ENCODE peak calls at places on chromosome 9, in nine cellular contexts. Y, F, O, E, J, D, X, I and Q are unnamed samples.

GRCh38 chr9:118483677-118484076 is 779.5 kb downstream of the TLR4 start:
- DNase-seq in D (no peak), Y (no peak), X (no peak), E (no peak), F (no peak), I (no peak), J (no peak), O (no peak), Q (no peak)

GRCh38 chr9:128091144-128091543 is 23.1 kb downstream of the SLC25A25 start:
- DNase-seq in O (no peak), F (peak), J (peak), I (no peak), X (no peak), D (no peak), E (no peak), Y (peak), Q (peak)

GRCh38 chr9:135418161-135418560 is 61.4 kb upstream of the PPP1R26 start:
- DNase-seq in O (no peak), E (no peak), F (no peak), J (no peak), I (no peak), X (no peak), D (no peak), Y (no peak), Q (no peak)

GRCh38 chr9:113343732-113344231 is 3.7 kb upstream of the WDR31 start:
- DNase-seq in I (peak), O (peak), J (peak), D (no peak), Y (peak), X (peak), E (peak), F (peak), Q (no peak)

GRCh38 chr9:133163559-133164208 is at the start of gene GBGT1:
- DNase-seq in Y (peak), X (peak), F (peak), J (peak), E (peak), D (peak), I (peak), O (peak), Q (peak)

GRCh38 chr9:33659915-33660314 is 135.4 kb upstream of the PRSS3 start:
- DNase-seq in X (no peak), O (peak), E (no peak), J (no peak), I (peak), F (no peak), D (no peak), Y (no peak), Q (no peak)

GRCh38 chr9:17462869-17463464 is 115.9 kb upstream of the SH3GL2 start:
- DNase-seq in J (peak), F (peak), Y (peak), D (peak), E (no peak), I (peak), X (peak), O (peak), Q (peak)

GRCh38 chr9:137550241-137550621 is at the start of gene PNPLA7:
- DNase-seq in F (peak), I (peak), O (peak), J (peak), E (peak), Y (peak), X (peak), D (peak), Q (peak)

GRCh38 chr9:133074111-133074651 is 12.4 kb downstream of the CEL start:
- DNase-seq in I (no peak), D (no peak), Y (no peak), J (peak), E (no peak), O (no peak), X (no peak), F (no peak), Q (no peak)

GRCh38 chr9:135228345-135228982 is 141.0 kb downstream of the OLFM1 start:
- DNase-seq in X (no peak), I (no peak), J (no peak), D (no peak), F (no peak), E (no peak), Y (no peak), O (no peak), Q (peak)

GRCh38 chr9:135279834-135280393 is 192.4 kb downstream of the OLFM1 start:
- DNase-seq in D (no peak), F (no peak), I (no peak), X (no peak), E (no peak), Y (no peak), O (no peak), J (no peak), Q (no peak)

GRCh38 chr9:122337561-122337939 is 33.3 kb upstream of the PTGS1 start:
- DNase-seq in F (no peak), J (no peak), E (no peak), X (no peak), Y (no peak), D (no peak), O (no peak), I (no peak), Q (no peak)

GRCh38 chr9:14441976-14442651 is 128.2 kb upstream of the NFIB start:
- DNase-seq in D (peak), J (peak), E (no peak), X (no peak), Y (no peak), O (peak), I (peak), F (no peak), Q (peak)

GRCh38 chr9:136268318-136268717 is 22.7 kb upstream of the QSOX2 start:
- DNase-seq in D (no peak), Y (no peak), J (no peak), O (no peak), I (no peak), E (no peak), F (peak), X (no peak), Q (peak)

GRCh38 chr9:111926421-111926875 is 29.8 kb downstream of the UGCG start:
- DNase-seq in J (no peak), O (peak), D (peak), I (peak), X (no peak), F (no peak), Y (peak), E (peak), Q (no peak)

GRCh38 chr9:98873535-98874432 is 66.3 kb downstream of the GALNT12 start:
- DNase-seq in J (peak), I (peak), O (no peak), Y (no peak), E (no peak), F (no peak), X (no peak), D (no peak), Q (no peak)